ENCODE peak calls at places on chromosomes 7 and 10, in eight cellular contexts. H is dorsolateral prefrontal cortex, M is neuronal stem cell, G is epithelial cell of prostate, Q is GOT3, I is NCI-H460, S is OCI-LY7, D is NCI-H510A. V is an unnamed sample.

GRCh38 chr7:47638679-47639306 is 56.9 kb upstream of the TNS3 start:
- DNase-seq in I (no peak), Q (no peak), M (no peak), H (peak; percentile 54), D (no peak), S (no peak), G (no peak), V (no peak)

GRCh38 chr10:82643601-82644000 is 768.6 kb downstream of the NRG3 start:
- DNase-seq in I (no peak), D (no peak), Q (no peak), H (no peak), S (no peak), M (no peak), G (no peak), V (no peak)

GRCh38 chr10:80488539-80489066 is 34.5 kb downstream of the TSPAN14 start:
- DNase-seq in M (no peak), S (no peak), D (no peak), H (no peak), Q (no peak), G (no peak), I (no peak), V (no peak)

GRCh38 chr10:89588671-89589070 is 53.3 kb upstream of the SLC16A12 start:
- DNase-seq in H (no peak), S (no peak), G (no peak), Q (no peak), D (no peak), M (no peak), I (no peak), V (no peak)

GRCh38 chr10:116766241-116767198 is 24.2 kb upstream of the HSPA12A start:
- DNase-seq in D (no peak), M (no peak), H (no peak), Q (no peak), G (no peak), I (no peak), S (no peak), V (no peak)

GRCh38 chr7:43844257-43844656 is 25.1 kb downstream of the MRPS24 start:
- DNase-seq in H (no peak), M (no peak), Q (no peak), S (no peak), I (no peak), D (no peak), G (no peak), V (no peak)

GRCh38 chr7:72430531-72430930 is 18.4 kb upstream of the CALN1 start:
- DNase-seq in M (no peak), H (no peak), D (no peak), Q (no peak), G (no peak), I (no peak), S (no peak), V (no peak)

GRCh38 chr7:128829391-128830166 is 627 bp upstream of the FLNC start:
- DNase-seq in S (no peak), M (no peak), I (no peak), G (no peak), D (no peak), Q (no peak), H (no peak), V (peak; percentile 42)

GRCh38 chr10:133475821-133476640 is 22.3 kb downstream of the SCART1 start:
- DNase-seq in H (no peak), I (no peak), G (no peak), Q (no peak), M (no peak), D (no peak), S (peak; percentile 13), V (no peak)

GRCh38 chr10:124717911-124718734 is 26.1 kb downstream of the FAM53B start:
- DNase-seq in M (no peak), Q (no peak), D (peak; percentile 20), G (no peak), S (no peak), I (no peak), H (no peak), V (no peak)

GRCh38 chr7:27205325-27206280 is 5.7 kb upstream of the HOXA13 start:
- DNase-seq in I (no peak), D (no peak), H (no peak), Q (no peak), M (no peak), G (no peak), S (no peak), V (no peak)

GRCh38 chr7:140230517-140230861 is 53.7 kb upstream of the KDM7A start:
- DNase-seq in H (no peak), S (no peak), Q (no peak), I (no peak), D (no peak), M (peak; percentile 4), G (no peak), V (no peak)

GRCh38 chr7:19538036-19538435 is 170.8 kb downstream of the POLR1F start:
- DNase-seq in D (no peak), S (no peak), I (peak; percentile 8), Q (no peak), G (no peak), M (no peak), H (no peak), V (no peak)

GRCh38 chr7:50681451-50682045 is 101.1 kb downstream of the GRB10 start:
- DNase-seq in G (no peak), M (no peak), D (no peak), S (no peak), H (no peak), Q (no peak), I (no peak), V (no peak)

GRCh38 chr7:95596183-95597135 is at the start of gene PDK4:
- DNase-seq in H (peak; percentile 94), Q (peak; percentile 46), M (peak; percentile 27), I (peak; percentile 72), S (no peak), D (peak; percentile 52), G (no peak), V (peak; percentile 42)

GRCh38 chr7:152382244-152382643 is 53.6 kb downstream of the KMT2C start:
- DNase-seq in H (no peak), I (no peak), S (no peak), M (no peak), Q (no peak), G (no peak), D (no peak), V (no peak)

GRCh38 chr10:787933-788651 is 98.6 kb upstream of the DIP2C start:
- DNase-seq in I (no peak), G (no peak), H (no peak), M (no peak), D (no peak), S (no peak), Q (no peak), V (no peak)

GRCh38 chr10:15642095-15642494 is 77.6 kb downstream of the ITGA8 start:
- DNase-seq in M (no peak), S (no peak), H (no peak), Q (no peak), G (no peak), D (no peak), I (no peak), V (no peak)

GRCh38 chr7:69962077-69962855 is 364.0 kb downstream of the AUTS2 start:
- DNase-seq in D (no peak), M (no peak), G (no peak), S (no peak), H (no peak), Q (no peak), I (no peak), V (no peak)

GRCh38 chr7:98398567-98399372 is 2.1 kb downstream of the BAIAP2L1 start:
- DNase-seq in Q (no peak), M (no peak), I (no peak), G (no peak), S (no peak), H (no peak), D (no peak), V (no peak)

GRCh38 chr7:100878685-100879084 is 3.8 kb downstream of the SRRT start:
- DNase-seq in M (no peak), H (no peak), S (no peak), D (no peak), Q (no peak), I (no peak), G (no peak), V (no peak)

GRCh38 chr10:114304566-114305421 is 65.7 kb downstream of the VWA2 start:
- DNase-seq in G (no peak), S (peak; percentile 86), D (peak; percentile 88), M (peak; percentile 82), Q (no peak), H (no peak), I (peak; percentile 37), V (no peak)

GRCh38 chr10:77504870-77505257 is 132.7 kb downstream of the KCNMA1 start:
- DNase-seq in S (no peak), D (no peak), H (no peak), G (peak; percentile 76), M (no peak), Q (no peak), I (no peak), V (peak; percentile 26)

GRCh38 chr10:112307631-112308502 is 24.7 kb downstream of the TECTB start:
- DNase-seq in M (peak; percentile 44), G (no peak), I (peak; percentile 35), H (no peak), S (peak; percentile 35), D (no peak), Q (no peak), V (no peak)

GRCh38 chr7:121807078-121807477 is 65.9 kb upstream of the PTPRZ1 start:
- DNase-seq in I (no peak), Q (no peak), D (no peak), M (no peak), H (no peak), G (no peak), S (no peak), V (no peak)

GRCh38 chr10:133158756-133159610 is 1.0 kb upstream of the KNDC1 start:
- DNase-seq in I (no peak), Q (no peak), D (no peak), S (no peak), G (no peak), M (no peak), H (no peak), V (no peak)

GRCh38 chr7:86600506-86601290 is 43.0 kb upstream of the GRM3 start:
- DNase-seq in Q (no peak), M (no peak), S (no peak), D (no peak), I (no peak), G (no peak), H (peak; percentile 81), V (no peak)

V was measured in T1000.